ENCODE peak calls at places on chromosomes 3 and 15, in six cellular contexts. Q is midbrain; Z is NCI-H446 treated with DMSO at 0.1 percent for 48 hours; H is progenitor cell of endocrine pancreas; C is activated T-cell treated with anti-CD3 and anti-CD28 coated beads, Interleukin-2, amount 50 U/mL, for 72 hours; B is T-helper 2 cell. L is an unnamed sample.

GRCh38 chr15:31274496-31275330 is 51.9 kb upstream of the KLF13 start:
- DNase-seq in B (no peak), Z (no peak), C (no peak), Q (no peak), H (no peak), L (peak; percentile 13)

GRCh38 chr3:45366305-45366704 is 22.1 kb upstream of the LARS2 start:
- DNase-seq in Z (no peak), H (no peak), B (no peak), C (no peak), Q (no peak), L (no peak)

GRCh38 chr3:377158-377561 is 180.6 kb downstream of the CHL1 start:
- DNase-seq in B (no peak), Q (no peak), H (no peak), C (no peak), Z (peak; percentile 5), L (no peak)

GRCh38 chr3:10194328-10195071 is 29.8 kb downstream of the IRAK2 start:
- DNase-seq in Z (no peak), B (no peak), H (no peak), C (peak; percentile 68), Q (peak; percentile 47), L (peak; percentile 51)

GRCh38 chr15:101453123-101454120 is 36.1 kb downstream of the PCSK6 start:
- DNase-seq in B (no peak), H (no peak), C (no peak), Q (no peak), Z (no peak), L (no peak)

GRCh38 chr3:174303911-174304541 is 555.1 kb upstream of the NAALADL2 start:
- DNase-seq in H (no peak), C (no peak), Z (no peak), Q (no peak), B (no peak), L (no peak)

GRCh38 chr3:73070675-73071575 is 9.5 kb downstream of the EBLN2 start:
- DNase-seq in Q (no peak), Z (no peak), B (no peak), C (no peak), H (no peak), L (no peak)

GRCh38 chr3:163879172-163879571 is 1199.1 kb downstream of the SI start:
- DNase-seq in B (no peak), Z (no peak), H (no peak), C (no peak), Q (no peak), L (no peak)

GRCh38 chr3:115766587-115767492 is 143.5 kb downstream of the GAP43 start:
- DNase-seq in B (no peak), Z (no peak), C (no peak), H (no peak), Q (no peak), L (no peak)

GRCh38 chr15:62549345-62549970 is 384.4 kb upstream of the C2CD4B start:
- DNase-seq in C (no peak), H (no peak), B (no peak), Z (no peak), Q (no peak), L (no peak)

GRCh38 chr3:194360568-194360967 is 9.0 kb downstream of the LRRC15 start:
- DNase-seq in B (no peak), H (no peak), C (no peak), Q (no peak), Z (no peak), L (no peak)

GRCh38 chr3:4063916-4064592 is 239.1 kb upstream of the SETMAR start:
- DNase-seq in H (no peak), Z (no peak), Q (no peak), C (no peak), B (no peak), L (no peak)

L was measured in activated CD4-positive, alpha-beta memory T cell treated with anti-CD3 and anti-CD28 coated beads, Interleukin-2, amount 10 ng/mL, durations not matched to agents 7 days and 5 days.